ENCODE peak calls at places on chromosomes 13 and 19, in ten cellular contexts. E is fibroblast of lung; N is PC-3; Q is thyroid gland; S is CD8-positive, alpha-beta T cell; G is AG04450; R is H9; K is hepatocyte; L is aorta; B is upper lobe of right lung. A is an unnamed sample.
A peak's percentile ranks its signal among the peaks of the same experiment; 100 is the strongest.

GRCh38 chr13:98927954-98928927 is 49.6 kb downstream of the DOCK9 start:
- DNase-seq in Q (no peak), G (peak; percentile 6), R (no peak), L (no peak), B (no peak), E (peak; percentile 90), K (no peak), S (no peak), N (no peak), A (no peak)

GRCh38 chr19:58558623-58559274 is 338 bp upstream of the UBE2M start:
- DNase-seq in N (peak; percentile 100), R (peak; percentile 99), K (peak; percentile 99), L (peak; percentile 100), E (peak; percentile 99), Q (peak; percentile 99), G (peak; percentile 97), S (peak; percentile 100), B (peak; percentile 100), A (peak; percentile 99)

GRCh38 chr13:110913911-110914292 is 967 bp downstream of the ANKRD10 start:
- DNase-seq in R (no peak), S (no peak), Q (no peak), L (no peak), K (no peak), B (no peak), G (no peak), N (no peak), E (no peak), A (no peak)

GRCh38 chr19:51531349-51532315 is at the start of gene SIGLEC6:
- DNase-seq in E (no peak), N (no peak), R (no peak), K (no peak), B (peak; percentile 86), S (no peak), L (no peak), G (no peak), Q (no peak), A (no peak)

GRCh38 chr13:95301135-95301946 is at the start of gene ABCC4:
- DNase-seq in E (peak; percentile 68), G (peak; percentile 27), B (peak; percentile 90), L (peak; percentile 89), Q (peak; percentile 69), S (peak; percentile 33), N (peak; percentile 75), K (peak; percentile 90), R (peak; percentile 84), A (peak; percentile 35)

GRCh38 chr13:100597253-100597652 is 8.7 kb upstream of the GGACT start:
- DNase-seq in E (no peak), S (no peak), L (no peak), G (no peak), Q (no peak), B (no peak), K (no peak), N (no peak), R (no peak), A (no peak)

GRCh38 chr13:31610270-31610998 is 128.9 kb upstream of the RXFP2 start:
- DNase-seq in N (no peak), R (no peak), E (no peak), Q (no peak), G (no peak), K (no peak), S (no peak), B (no peak), L (no peak), A (no peak)

GRCh38 chr19:48194041-48194871 is 23.8 kb downstream of the ZSWIM9 start:
- DNase-seq in B (no peak), R (peak; percentile 54), L (peak; percentile 68), N (no peak), G (no peak), S (no peak), Q (no peak), K (no peak), E (no peak), A (no peak)

GRCh38 chr19:1935484-1936208 is 5.3 kb upstream of the CSNK1G2 start:
- DNase-seq in L (no peak), N (peak; percentile 10), K (no peak), G (no peak), E (peak; percentile 65), B (no peak), R (no peak), S (no peak), Q (no peak), A (no peak)

GRCh38 chr13:45339867-45340266 is 1.1 kb downstream of the TPT1 start:
- DNase-seq in R (no peak), G (no peak), E (no peak), L (no peak), K (no peak), Q (no peak), B (no peak), N (no peak), S (no peak), A (no peak)

GRCh38 chr13:98664047-98664446 is 87.1 kb upstream of the STK24 start:
- DNase-seq in R (no peak), Q (no peak), G (no peak), L (no peak), K (no peak), E (peak; percentile 9), S (no peak), B (no peak), N (peak; percentile 77), A (no peak)

GRCh38 chr19:44260343-44260681 is 626 bp downstream of the ZNF233 start:
- DNase-seq in B (no peak), N (no peak), Q (no peak), E (no peak), R (no peak), K (peak; percentile 26), G (no peak), L (no peak), S (no peak), A (no peak)

GRCh38 chr19:5563941-5564612 is 3.7 kb downstream of the TINCR start:
- DNase-seq in B (no peak), R (no peak), G (no peak), E (no peak), K (peak; percentile 61), N (peak; percentile 58), L (no peak), Q (no peak), S (no peak), A (no peak)

GRCh38 chr19:55426042-55426441 is 17.1 kb downstream of the SHISA7 start:
- DNase-seq in N (no peak), E (no peak), S (no peak), L (no peak), R (no peak), B (no peak), K (no peak), Q (no peak), G (no peak), A (no peak)

GRCh38 chr13:23561261-23561660 is 9.0 kb upstream of the TNFRSF19 start:
- DNase-seq in G (no peak), N (no peak), B (no peak), S (no peak), L (no peak), K (no peak), E (no peak), R (no peak), Q (peak; percentile 6), A (no peak)

GRCh38 chr13:43303040-43303729 is 279.8 kb downstream of the DNAJC15 start:
- DNase-seq in B (no peak), S (no peak), E (peak; percentile 80), L (peak; percentile 78), G (no peak), Q (peak; percentile 71), R (peak; percentile 73), N (peak; percentile 50), K (peak; percentile 83), A (no peak)

DNA sequence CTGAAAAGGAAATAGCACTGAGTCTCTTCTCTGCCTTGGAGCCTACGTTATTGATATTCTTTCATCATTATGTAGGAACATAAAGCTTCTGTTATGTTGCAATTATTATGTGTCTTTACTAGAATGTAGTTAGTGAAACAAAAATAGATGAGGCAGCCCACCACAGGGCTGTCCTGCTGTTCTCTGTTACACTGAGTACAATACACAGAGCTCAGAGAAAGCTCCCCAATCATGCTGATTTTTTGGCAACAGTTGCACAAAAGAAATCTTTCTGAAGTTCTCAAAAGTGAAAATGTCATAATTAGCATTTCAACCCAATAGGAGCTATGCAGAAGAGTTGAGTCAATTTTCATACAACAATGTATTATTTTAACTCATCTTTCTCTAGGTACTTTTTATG is 119.5 kb downstream of the EFNB2 start:
- DNase-seq in E (no peak), R (no peak), L (no peak), Q (no peak), S (no peak), G (no peak), B (no peak), N (no peak), K (no peak), A (no peak)
- H3K9me3 ChIP-seq in E (no peaks in the 10 kb centered on the region), R (no peaks in the 10 kb centered on the region), L (no peaks in the 10 kb centered on the region), Q (no peaks in the 10 kb centered on the region), S (no peaks in the 10 kb centered on the region), G (no peaks in the 10 kb centered on the region), B (no peaks in the 10 kb centered on the region), N (no peaks in the 10 kb centered on the region), K (no peaks in the 10 kb centered on the region), A (no peaks in the 10 kb centered on the region)

GRCh38 chr13:104387514-104387913 is 1321.3 kb upstream of the SLC10A2 start:
- DNase-seq in K (no peak), G (no peak), S (no peak), E (no peak), R (no peak), N (no peak), Q (no peak), L (no peak), B (no peak), A (no peak)

GRCh38 chr13:104385409-104385808 is 1319.2 kb upstream of the SLC10A2 start:
- DNase-seq in G (no peak), B (no peak), E (peak; percentile 81), L (no peak), S (no peak), N (peak; percentile 76), K (no peak), Q (no peak), R (no peak), A (no peak)

DNA sequence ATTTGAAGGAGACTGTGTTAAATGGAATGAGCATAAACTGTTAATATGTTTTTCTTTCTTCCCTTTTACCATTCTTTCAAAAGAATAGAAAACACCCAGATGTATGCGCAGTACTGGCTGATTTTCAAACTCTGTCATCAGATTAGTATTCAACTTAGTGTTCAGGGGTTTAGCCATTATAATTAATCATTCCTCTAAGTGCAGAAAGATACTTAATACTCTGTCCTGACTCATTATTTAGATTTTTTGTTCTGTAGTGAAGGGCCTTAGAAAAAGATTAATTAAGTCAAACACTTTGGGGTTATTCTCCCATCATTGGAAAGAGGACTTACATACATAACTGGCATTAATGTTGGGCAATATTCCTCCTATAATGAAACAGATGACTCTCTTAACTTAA is 1316.7 kb upstream of the SLC10A2 start:
- DNase-seq in G (no peak), S (no peak), R (no peak), L (no peak), N (no peak), E (peak; percentile 83), B (no peak), Q (no peak), K (no peak), A (no peak)
- H3K9me3 ChIP-seq in G (no peaks in the 10 kb centered on the region), S (no peaks in the 10 kb centered on the region), R (no peaks in the 10 kb centered on the region), L (no peaks in the 10 kb centered on the region), N (no peaks in the 10 kb centered on the region), E (no peaks in the 10 kb centered on the region), B (no peaks in the 10 kb centered on the region), Q (no peaks in the 10 kb centered on the region), K (no peaks in the 10 kb centered on the region), A (no peaks in the 10 kb centered on the region)

GRCh38 chr19:36652958-36653357 is 13.7 kb downstream of the ZNF461 start:
- DNase-seq in Q (no peak), E (no peak), N (no peak), K (no peak), G (no peak), S (no peak), B (no peak), R (no peak), L (no peak), A (no peak)
- H3K9me3 ChIP-seq in Q (no peaks in the 10 kb centered on the region), E (no peaks in the 10 kb centered on the region), N (no peaks in the 10 kb centered on the region), K (peaks cover 61% of the 10 kb centered on the region), G (peaks cover 51% of the 10 kb centered on the region), S (peaks cover 33% of the 10 kb centered on the region), B (peaks cover 74% of the 10 kb centered on the region), R (peaks cover 12% of the 10 kb centered on the region), L (peaks cover 18% of the 10 kb centered on the region), A (peaks cover 31% of the 10 kb centered on the region)

GRCh38 chr13:49435992-49436391 is 7.9 kb downstream of the CAB39L start:
- DNase-seq in Q (no peak), E (peak; percentile 59), L (no peak), N (no peak), R (no peak), B (no peak), K (no peak), S (no peak), G (no peak), A (no peak)
- H3K9me3 ChIP-seq in Q (no peaks in the 10 kb centered on the region), E (no peaks in the 10 kb centered on the region), L (no peaks in the 10 kb centered on the region), N (no peaks in the 10 kb centered on the region), R (no peaks in the 10 kb centered on the region), B (no peaks in the 10 kb centered on the region), K (no peaks in the 10 kb centered on the region), S (no peaks in the 10 kb centered on the region), G (no peaks in the 10 kb centered on the region), A (no peaks in the 10 kb centered on the region)